ENCODE peak calls at places on chromosomes 4 and X, in seven cellular contexts. A, W, C, F, L, M and J are unnamed samples.

GRCh38 chr4:7199771-7200441 is 7.6 kb downstream of the SORCS2 start:
- DNase-seq in A (no peak), W (peak), C (no peak), F (no peak), L (no peak), M (no peak), J (no peak)

GRCh38 chrX:123860506-123860840 is 620 bp downstream of the XIAP start:
- DNase-seq in A (no peak), W (no peak), C (no peak), F (no peak), L (peak), M (peak), J (no peak)

GRCh38 chrX:39601193-39602085 is 496.3 kb downstream of the BCOR start:
- DNase-seq in A (no peak), W (no peak), C (no peak), F (no peak), L (no peak), M (no peak), J (no peak)

GRCh38 chr4:80361329-80361900 is 25.9 kb downstream of the CFAP299 start:
- DNase-seq in A (no peak), W (no peak), C (no peak), F (no peak), L (peak), M (peak), J (no peak)

GRCh38 chr4:40264995-40265909 is 68.4 kb downstream of the RHOH start:
- DNase-seq in A (no peak), W (no peak), C (no peak), F (peak), L (no peak), M (no peak), J (no peak)

GRCh38 chrX:130343411-130343810 is 3.7 kb downstream of the SLC25A14 start:
- DNase-seq in A (no peak), W (no peak), C (no peak), F (no peak), L (no peak), M (no peak), J (no peak)

GRCh38 chrX:111010151-111010550 is 85.8 kb upstream of the PAK3 start:
- DNase-seq in A (no peak), W (no peak), C (no peak), F (no peak), L (peak), M (no peak), J (no peak)

GRCh38 chr4:6877070-6877469 is 32.6 kb upstream of the TBC1D14 start:
- DNase-seq in A (no peak), W (no peak), C (no peak), F (no peak), L (no peak), M (no peak), J (no peak)

GRCh38 chr4:150268444-150268843 is 190.2 kb downstream of the DCLK2 start:
- DNase-seq in A (no peak), W (no peak), C (no peak), F (no peak), L (no peak), M (no peak), J (no peak)

GRCh38 chrX:18490816-18491215 is 65.4 kb downstream of the CDKL5 start:
- DNase-seq in A (no peak), W (no peak), C (no peak), F (no peak), L (no peak), M (no peak), J (no peak)

GRCh38 chr4:31341601-31342375 is 621.6 kb downstream of the PCDH7 start:
- DNase-seq in A (no peak), W (no peak), C (no peak), F (no peak), L (no peak), M (no peak), J (no peak)